ENCODE peak calls at places on chromosomes 5 and 9, in ten cellular contexts. R, Q, K, Y, J, W, H, N, C and S are unnamed samples.
A peak's percentile ranks its signal among the peaks of the same experiment; 100 is the strongest.

GRCh38 chr9:75156838-75157237 is 68.5 kb downstream of the OSTF1 start:
- DNase-seq in Y (no peak), W (no peak), J (no peak), C (no peak), R (no peak), K (no peak), H (no peak), N (no peak), Q (no peak), S (no peak)

GRCh38 chr5:35308391-35308790 is 78.1 kb upstream of the PRLR start:
- DNase-seq in W (no peak), Y (peak; percentile 25), J (no peak), N (no peak), Q (no peak), H (no peak), R (no peak), C (peak; percentile 3), K (no peak), S (no peak)

GRCh38 chr9:11338130-11338529 is 725.3 kb upstream of the PTPRD start:
- DNase-seq in Q (no peak), K (no peak), Y (no peak), H (no peak), W (no peak), R (no peak), J (no peak), N (no peak), C (no peak), S (no peak)

GRCh38 chr5:59709346-59709821 is 184.1 kb downstream of the PDE4D start:
- DNase-seq in R (no peak), Y (peak; percentile 9), W (no peak), N (no peak), Q (no peak), H (no peak), J (no peak), K (no peak), C (no peak), S (no peak)

GRCh38 chr5:133927616-133928180 is 40.7 kb downstream of the C5orf15 start:
- DNase-seq in W (no peak), C (no peak), K (no peak), Y (no peak), J (no peak), Q (no peak), N (no peak), R (no peak), H (no peak), S (no peak)

GRCh38 chr9:89593776-89594427 is 10.9 kb upstream of the GADD45G start:
- DNase-seq in K (no peak), W (peak; percentile 45), H (no peak), J (peak; percentile 57), Q (no peak), C (peak; percentile 20), N (peak; percentile 48), Y (peak; percentile 85), R (no peak), S (peak; percentile 79)

GRCh38 chr5:138641547-138642298 is 66.5 kb upstream of the HSPA9 start:
- DNase-seq in Q (peak; percentile 32), R (no peak), H (peak; percentile 37), W (no peak), N (peak; percentile 74), K (peak; percentile 67), C (peak; percentile 67), J (peak; percentile 61), Y (peak; percentile 90), S (peak; percentile 90)

GRCh38 chr5:40409600-40409999 is 270.1 kb upstream of the PTGER4 start:
- DNase-seq in J (peak; percentile 33), Y (no peak), C (no peak), K (peak; percentile 22), N (no peak), Q (no peak), W (no peak), R (no peak), H (no peak), S (no peak)

GRCh38 chr9:100211471-100211870 is 112.4 kb downstream of the INVS start:
- DNase-seq in Q (no peak), C (no peak), J (no peak), R (no peak), N (no peak), W (no peak), H (no peak), Y (no peak), K (peak; percentile 9), S (no peak)

GRCh38 chr5:176784218-176785165 is 25.9 kb upstream of the UNC5A start:
- DNase-seq in N (no peak), J (no peak), W (no peak), C (no peak), R (no peak), Q (peak; percentile 49), H (no peak), K (no peak), Y (peak; percentile 88), S (no peak)

GRCh38 chr5:168114444-168115017 is 176.9 kb upstream of the WWC1 start:
- DNase-seq in C (peak; percentile 10), K (peak; percentile 16), H (peak; percentile 20), W (peak; percentile 57), R (no peak), Q (no peak), N (no peak), J (peak; percentile 46), Y (peak; percentile 91), S (peak; percentile 66)

GRCh38 chr5:54886866-54887265 is 98.5 kb downstream of the ESM1 start:
- DNase-seq in N (no peak), Q (no peak), J (no peak), C (no peak), R (no peak), W (no peak), H (no peak), Y (no peak), K (no peak), S (no peak)

GRCh38 chr5:174419523-174420132 is 304.8 kb upstream of the MSX2 start:
- DNase-seq in Y (peak; percentile 89), N (peak; percentile 64), K (peak; percentile 91), H (peak; percentile 77), W (peak; percentile 58), R (peak; percentile 55), Q (peak; percentile 62), C (peak; percentile 92), J (peak; percentile 87), S (peak; percentile 96)

GRCh38 chr9:84669293-84670105 is at the start of gene NTRK2:
- DNase-seq in R (no peak), H (no peak), J (peak; percentile 39), C (peak; percentile 84), Q (no peak), Y (no peak), W (peak; percentile 38), K (peak; percentile 70), N (no peak), S (peak; percentile 53)

GRCh38 chr5:140136624-140137023 is 10.9 kb downstream of the IGIP start:
- DNase-seq in K (no peak), R (no peak), N (no peak), Y (no peak), H (no peak), C (no peak), W (no peak), J (no peak), Q (no peak), S (no peak)

GRCh38 chr9:80932181-80932580 is 757.2 kb downstream of the TLE1 start:
- DNase-seq in J (no peak), K (no peak), Y (no peak), N (no peak), R (no peak), Q (peak; percentile 23), W (no peak), H (no peak), C (no peak), S (no peak)

GRCh38 chr9:22279621-22280020 is 167.0 kb upstream of the DMRTA1 start:
- DNase-seq in N (no peak), R (no peak), H (no peak), J (no peak), W (no peak), Q (no peak), Y (no peak), C (no peak), K (no peak), S (no peak)

GRCh38 chr5:59079622-59080620 is 497.0 kb downstream of the RAB3C start:
- DNase-seq in W (no peak), C (no peak), K (no peak), Y (peak; percentile 25), R (no peak), Q (peak; percentile 96), J (peak; percentile 34), N (no peak), H (no peak), S (no peak)

GRCh38 chr5:1067141-1068121 is 44.4 kb downstream of the SLC12A7 start:
- DNase-seq in K (no peak), H (no peak), Y (no peak), C (no peak), N (no peak), Q (no peak), J (peak; percentile 65), W (no peak), R (no peak), S (no peak)

GRCh38 chr9:15584383-15584782 is 31.5 kb downstream of the CCDC171 start:
- DNase-seq in N (no peak), Q (no peak), H (no peak), C (no peak), Y (no peak), K (no peak), J (no peak), W (no peak), R (no peak), S (no peak)